ENCODE peak calls at places on chromosomes 16 and 17, in six cellular contexts. S is foreskin keratinocyte, H is mucosa of descending colon, T is psoas muscle, J is chondrocyte, C is BE2C. R is an unnamed sample.

GRCh38 chr16:8589293-8590160 is 784 bp downstream of the TMEM114 start:
- DNase-seq in S (no peak), H (no peak), T (no peak), J (no peak), C (no peak), R (no peak)

GRCh38 chr17:74158761-74159160 is 44.7 kb upstream of the RPL38 start:
- DNase-seq in S (no peak), H (no peak), T (no peak), J (no peak), C (no peak), R (no peak)

GRCh38 chr17:60355663-60356594 is 36.0 kb downstream of the USP32 start:
- DNase-seq in S (no peak), H (no peak), T (no peak), J (no peak), C (no peak), R (no peak)

GRCh38 chr17:1002771-1003555 is 6.0 kb downstream of the TIMM22 start:
- DNase-seq in S (no peak), H (no peak), T (no peak), J (no peak), C (no peak), R (no peak)

GRCh38 chr17:76709077-76709950 is 1.5 kb downstream of the MXRA7 start:
- DNase-seq in S (peak), H (peak), T (peak), J (peak), C (peak), R (no peak)

GRCh38 chr16:67934306-67935095 is 2.1 kb downstream of the PSMB10 start:
- DNase-seq in S (no peak), H (no peak), T (no peak), J (peak), C (peak), R (no peak)

GRCh38 chr16:1820973-1821290 is 5.7 kb downstream of the HAGH start:
- DNase-seq in S (no peak), H (no peak), T (no peak), J (no peak), C (no peak), R (no peak)

GRCh38 chr17:50219939-50220465 is 18.6 kb upstream of the COL1A1 start:
- DNase-seq in S (no peak), H (no peak), T (no peak), J (no peak), C (no peak), R (no peak)

GRCh38 chr17:63436523-63437110 is 9.5 kb downstream of the CYB561 start:
- DNase-seq in S (no peak), H (peak), T (no peak), J (peak), C (peak), R (no peak)

GRCh38 chr16:56538331-56538730 is 18.5 kb upstream of the BBS2 start:
- DNase-seq in S (no peak), H (no peak), T (no peak), J (no peak), C (no peak), R (no peak)

GRCh38 chr17:72122002-72122310 is 1.1 kb downstream of the SOX9 start:
- DNase-seq in S (no peak), H (no peak), T (no peak), J (no peak), C (no peak), R (peak)

GRCh38 chr17:63405741-63406261 is 40.3 kb downstream of the CYB561 start:
- DNase-seq in S (peak), H (no peak), T (no peak), J (no peak), C (no peak), R (peak)

GRCh38 chr16:10990378-10990777 is 46.0 kb downstream of the CLEC16A start:
- DNase-seq in S (no peak), H (no peak), T (no peak), J (no peak), C (peak), R (no peak)

GRCh38 chr16:30005341-30006094 is 5.3 kb downstream of the DOC2A start:
- DNase-seq in S (no peak), H (no peak), T (no peak), J (no peak), C (peak), R (peak)

GRCh38 chr16:84718-85452 is 6.9 kb downstream of the MPG start:
- DNase-seq in S (no peak), H (no peak), T (peak), J (peak), C (peak), R (peak)

GRCh38 chr16:78608305-78608776 is 508.9 kb downstream of the WWOX start:
- DNase-seq in S (no peak), H (no peak), T (no peak), J (no peak), C (no peak), R (no peak)

GRCh38 chr17:57110152-57110542 is 25.1 kb downstream of the AKAP1 start:
- DNase-seq in S (no peak), H (no peak), T (peak), J (no peak), C (no peak), R (no peak)
- TF ChIP-seq CTCF in S (no peak), H (no peak), T (no peak), J (no peak), C (no peak), R (no peak)

GRCh38 chr17:37825851-37826250 is 81.0 kb upstream of the HNF1B start:
- DNase-seq in S (no peak), H (no peak), T (no peak), J (no peak), C (no peak), R (no peak)
- TF ChIP-seq CTCF in S (no peak), H (no peak), T (no peak), J (no peak), C (no peak), R (no peak)

DNA sequence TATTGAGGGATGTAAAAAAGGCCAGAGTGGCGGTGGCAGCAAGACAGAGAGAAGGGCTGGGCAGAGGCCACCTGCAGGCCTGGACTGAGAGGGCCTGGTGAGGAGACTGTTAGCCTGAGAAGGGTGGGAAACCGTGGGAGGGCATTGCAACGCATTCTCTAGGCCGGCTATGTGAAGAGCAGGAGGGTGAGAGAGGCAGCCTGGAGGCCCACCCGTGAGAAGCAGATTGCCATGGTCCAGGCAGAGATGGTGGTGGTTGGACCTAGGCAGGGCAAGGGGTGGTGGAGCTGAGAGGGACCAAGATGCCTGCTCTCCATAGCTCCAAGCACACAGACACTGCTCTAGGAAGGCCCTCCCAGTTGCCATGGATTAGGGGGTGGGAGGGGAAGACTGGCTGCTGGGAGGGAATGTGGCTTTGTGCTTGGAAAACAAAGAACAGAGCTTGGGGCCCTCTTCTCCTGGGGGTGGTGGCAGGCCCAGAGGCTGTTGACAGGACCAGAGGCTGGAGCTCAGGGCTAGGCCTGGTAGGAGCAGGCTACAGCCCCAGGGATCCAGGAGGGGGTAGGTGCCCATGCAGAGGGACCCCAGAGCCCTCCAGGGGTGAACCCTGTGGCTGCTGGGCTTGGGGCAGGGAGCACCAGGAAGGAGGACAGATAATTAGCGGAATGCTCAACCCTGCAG is 12.4 kb upstream of the TCAP start:
- DNase-seq in S (no peak), H (peak), T (no peak), J (no peak), C (no peak), R (no peak)
- TF ChIP-seq CTCF in S (no peak), H (no peak), T (no peak), J (no peak), C (no peak), R (no peak)

DNA sequence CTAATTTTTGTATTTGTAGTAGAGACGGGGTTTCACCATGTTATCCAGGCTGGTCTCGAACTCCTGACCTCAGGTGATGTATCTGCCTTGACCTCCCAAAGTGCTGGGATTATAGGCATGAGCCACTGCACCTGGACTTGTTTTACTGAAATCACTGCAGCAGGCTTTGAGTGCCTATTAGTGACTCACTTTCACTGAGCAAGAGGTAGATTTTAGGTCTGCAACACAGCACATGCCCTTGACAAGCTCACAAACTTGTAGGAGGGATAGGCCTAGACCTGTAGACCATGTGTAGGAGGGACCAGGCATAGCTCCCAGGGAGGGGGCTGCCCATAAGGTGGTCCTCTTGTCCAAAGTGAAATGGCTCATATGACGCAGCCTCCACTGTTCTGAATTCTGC is 27.0 kb upstream of the RPTOR start:
- DNase-seq in S (peak), H (no peak), T (no peak), J (no peak), C (no peak), R (no peak)
- TF ChIP-seq CTCF in S (no peak), H (no peak), T (no peak), J (no peak), C (no peak), R (no peak)

DNA sequence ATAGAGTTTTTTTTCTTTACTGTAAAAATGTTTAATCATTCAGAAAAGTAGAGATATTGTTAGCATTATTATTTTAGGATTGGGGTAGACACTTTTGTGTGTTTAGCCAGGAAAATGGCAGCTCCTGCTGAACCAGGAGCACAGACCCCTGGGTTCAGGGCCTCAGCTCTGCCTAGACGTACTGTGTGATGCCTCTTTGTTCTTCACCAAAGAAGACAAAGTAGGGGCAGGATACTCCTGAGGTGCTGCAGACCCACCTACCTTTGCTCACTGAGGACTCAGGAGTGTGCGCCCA is 105.0 kb downstream of the MRM1 start:
- DNase-seq in S (no peak), H (no peak), T (no peak), J (peak), C (no peak), R (no peak)
- TF ChIP-seq CTCF in S (no peak), H (peak), T (no peak), J (peak), C (no peak), R (peak)